ENCODE peak calls at places on chromosomes 12 and 14, in four cellular contexts. H is mammary epithelial cell, E is endodermal cell, C is astrocyte of the cerebellum. R is an unnamed sample.

GRCh38 chr12:46263140-46264017 is 5.5 kb downstream of the SLC38A1 start:
- DNase-seq in H (no peak), E (peak), C (no peak), R (no peak)

GRCh38 chr12:88834226-88834625 is 254.0 kb upstream of the KITLG start:
- DNase-seq in H (peak), E (no peak), C (no peak), R (no peak)

GRCh38 chr14:105204206-105204930 is 23.3 kb upstream of the NUDT14 start:
- DNase-seq in H (peak), E (no peak), C (no peak), R (no peak)

GRCh38 chr14:19917243-19917642 is 3.2 kb upstream of the OR4K5 start:
- DNase-seq in H (no peak), E (no peak), C (no peak), R (no peak)

GRCh38 chr12:124024263-124024678 is 51.3 kb downstream of the ZNF664 start:
- DNase-seq in H (peak), E (no peak), C (peak), R (no peak)

GRCh38 chr12:103673891-103674375 is 86.9 kb downstream of the STAB2 start:
- DNase-seq in H (no peak), E (no peak), C (no peak), R (no peak)

GRCh38 chr14:60087664-60088063 is 4.1 kb upstream of the PCNX4 start:
- DNase-seq in H (no peak), E (no peak), C (no peak), R (no peak)

GRCh38 chr12:123532808-123533649 is 490 bp downstream of the RILPL1 start:
- DNase-seq in H (peak), E (peak), C (no peak), R (no peak)

GRCh38 chr12:24907464-24907863 is 41.4 kb downstream of the BCAT1 start:
- DNase-seq in H (no peak), E (no peak), C (no peak), R (no peak)

GRCh38 chr12:2244013-2244861 is 191.4 kb downstream of the CACNA1C start:
- DNase-seq in H (peak), E (peak), C (peak), R (peak)

GRCh38 chr12:44774815-44775411 is 101.2 kb downstream of the NELL2 start:
- DNase-seq in H (peak), E (peak), C (no peak), R (no peak)

GRCh38 chr14:104431929-104432541 is 147.5 kb upstream of the C14orf180 start:
- DNase-seq in H (no peak), E (peak), C (no peak), R (no peak)

GRCh38 chr14:93086441-93087055 is 29.2 kb downstream of the ITPK1 start:
- DNase-seq in H (no peak), E (no peak), C (no peak), R (no peak)

GRCh38 chr12:132046561-132046960 is 96.8 kb downstream of the EP400 start:
- DNase-seq in H (no peak), E (no peak), C (peak), R (peak)

GRCh38 chr12:109763201-109763841 is 49.7 kb downstream of the FAM222A start:
- DNase-seq in H (peak), E (peak), C (no peak), R (peak)

GRCh38 chr14:22547309-22547947 is 41.6 kb downstream of the DAD1 start:
- DNase-seq in H (no peak), E (no peak), C (no peak), R (no peak)

GRCh38 chr14:68971411-68972035 is 7.6 kb downstream of the ACTN1 start:
- DNase-seq in H (no peak), E (no peak), C (no peak), R (no peak)

GRCh38 chr12:109716092-109716479 is 2.5 kb downstream of the FAM222A start:
- DNase-seq in H (no peak), E (no peak), C (no peak), R (no peak)

GRCh38 chr12:107929436-107929835 is 154.9 kb downstream of the ASCL4 start:
- DNase-seq in H (peak), E (peak), C (peak), R (no peak)

GRCh38 chr12:29447285-29447975 is 50.1 kb downstream of the OVCH1 start:
- DNase-seq in H (no peak), E (no peak), C (no peak), R (no peak)

GRCh38 chr14:101519090-101519489 is 42.2 kb upstream of the DIO3 start:
- DNase-seq in H (no peak), E (no peak), C (no peak), R (no peak)

GRCh38 chr12:16579041-16579440 is 26.9 kb downstream of the LMO3 start:
- DNase-seq in H (no peak), E (no peak), C (no peak), R (no peak)

GRCh38 chr14:105349992-105350391 is 35.4 kb downstream of the PACS2 start:
- DNase-seq in H (no peak), E (no peak), C (no peak), R (no peak)

GRCh38 chr12:79934309-79935020 is 432 bp downstream of the PPP1R12A start:
- DNase-seq in H (no peak), E (peak), C (no peak), R (no peak)

GRCh38 chr12:29492884-29493283 is 4.6 kb downstream of the OVCH1 start:
- DNase-seq in H (no peak), E (no peak), C (no peak), R (no peak)

GRCh38 chr12:29634057-29634456 is 136.6 kb upstream of the OVCH1 start:
- DNase-seq in H (peak), E (no peak), C (no peak), R (no peak)

GRCh38 chr12:59570134-59570533 is 25.7 kb upstream of the SLC16A7 start:
- DNase-seq in H (peak), E (no peak), C (no peak), R (peak)

GRCh38 chr14:51485733-51486132 is 166.0 kb upstream of the FRMD6 start:
- DNase-seq in H (no peak), E (no peak), C (no peak), R (no peak)

GRCh38 chr14:32693114-32693513 is 245.6 kb upstream of the NPAS3 start:
- DNase-seq in H (peak), E (no peak), C (peak), R (no peak)

GRCh38 chr12:34393086-34393820 is 371.0 kb downstream of the ALG10 start:
- DNase-seq in H (no peak), E (peak), C (no peak), R (no peak)

GRCh38 chr12:91551927-91552326 is 369.3 kb upstream of the DCN start:
- DNase-seq in H (no peak), E (no peak), C (no peak), R (no peak)

GRCh38 chr12:67052981-67053380 is 216.2 kb upstream of the CAND1 start:
- DNase-seq in H (no peak), E (no peak), C (no peak), R (no peak)

GRCh38 chr12:6074979-6075585 is 49.4 kb downstream of the VWF start:
- DNase-seq in H (no peak), E (peak), C (no peak), R (no peak)

GRCh38 chr12:124867389-124867930 is 3.8 kb upstream of the SCARB1 start:
- DNase-seq in H (peak), E (no peak), C (no peak), R (peak)

GRCh38 chr12:58500399-58500798 is 419.9 kb downstream of the LRIG3 start:
- DNase-seq in H (peak), E (no peak), C (no peak), R (no peak)